ENCODE peak calls at places on chromosomes 11 and 22, in six cellular contexts. N is NCI-H1105 treated with DMSO at 0.1 percent for 48 hours; C is fibroblast of villous mesenchyme; F is stimulated activated CD8-positive, alpha-beta memory T cell treated with anti-CD3 and anti-CD28 coated beads, Interleukin-15, amount 100 ng/mL, for 4 hours; H is GM13976; I is stimulated activated naive CD8-positive, alpha-beta T cell treated with anti-CD3 and anti-CD28 coated beads, Interleukin-15, Interleukin-2, amounts not matched to agents 100 U/mL and 50 U/mL, for 24 hours. L is an unnamed sample.

GRCh38 chr11:92159931-92160330 is 64.7 kb upstream of the FAT3 start:
- DNase-seq in N (no peak), C (no peak), F (no peak), H (no peak), I (no peak), L (no peak)

GRCh38 chr11:46036969-46037368 is 84.3 kb downstream of the PHF21A start:
- DNase-seq in N (no peak), C (no peak), F (no peak), H (no peak), I (no peak), L (no peak)

GRCh38 chr22:49964493-49965290 is 4.1 kb downstream of the PIM3 start:
- DNase-seq in N (no peak), C (no peak), F (no peak), H (no peak), I (peak), L (no peak)

GRCh38 chr11:1267441-1268100 is 41.9 kb downstream of the TOLLIP start:
- DNase-seq in N (no peak), C (no peak), F (no peak), H (no peak), I (no peak), L (no peak)

GRCh38 chr22:35102663-35103062 is 36.7 kb downstream of the ISX start:
- DNase-seq in N (no peak), C (no peak), F (no peak), H (peak), I (no peak), L (peak)

GRCh38 chr11:92276773-92277172 is 52.2 kb downstream of the FAT3 start:
- DNase-seq in N (no peak), C (peak), F (no peak), H (no peak), I (no peak), L (peak)

GRCh38 chr22:27107824-27108223 is 450.4 kb downstream of the MIAT start:
- DNase-seq in N (peak), C (peak), F (no peak), H (no peak), I (no peak), L (peak)

GRCh38 chr22:23289851-23290724 is 109.8 kb downstream of the BCR start:
- DNase-seq in N (peak), C (peak), F (peak), H (peak), I (peak), L (peak)

GRCh38 chr11:71476031-71476430 is 23.0 kb downstream of the NADSYN1 start:
- DNase-seq in N (no peak), C (no peak), F (no peak), H (no peak), I (no peak), L (no peak)

GRCh38 chr11:36258730-36259360 is 30.4 kb downstream of the COMMD9 start:
- DNase-seq in N (peak), C (peak), F (no peak), H (peak), I (peak), L (peak)

GRCh38 chr11:125569913-125570621 is 790 bp downstream of the EI24 start:
- DNase-seq in N (peak), C (no peak), F (no peak), H (peak), I (no peak), L (no peak)